ENCODE peak calls at places on chromosome 15, in ten cellular contexts. H is breast epithelium; L is stimulated activated CD4-positive, alpha-beta T cell treated with anti-CD3 and anti-CD28 coated beads, Interleukin-4, amount 100 ng/mL, for 1 hour; T is left ventricle myocardium inferior; Z is iris pigment epithelial cell; D is T-helper 2 cell; P is tibial artery; R is naive thymus-derived CD8-positive, alpha-beta T cell; Q is transverse colon; Y is heart right ventricle. B is an unnamed sample.

GRCh38 chr15:91784973-91785709 is 68.4 kb upstream of the SLCO3A1 start:
- DNase-seq in H (no peak), L (no peak), T (no peak), Z (no peak), D (no peak), P (no peak), R (no peak), Q (no peak), Y (no peak), B (no peak)

GRCh38 chr15:28994142-28994829 is 108.5 kb downstream of the APBA2 start:
- DNase-seq in H (no peak), L (peak), T (no peak), Z (no peak), D (no peak), P (no peak), R (no peak), Q (no peak), Y (no peak), B (no peak)

GRCh38 chr15:82043726-82044372 is 2.0 kb downstream of the MEX3B start:
- DNase-seq in H (no peak), L (no peak), T (no peak), Z (peak), D (peak), P (peak), R (no peak), Q (peak), Y (peak), B (no peak)

GRCh38 chr15:43518073-43518761 is 809 bp downstream of the MAP1A start:
- DNase-seq in H (no peak), L (peak), T (no peak), Z (peak), D (no peak), P (no peak), R (no peak), Q (no peak), Y (no peak), B (no peak)

GRCh38 chr15:83533548-83533947 is 86.4 kb downstream of the SH3GL3 start:
- DNase-seq in H (no peak), L (no peak), T (no peak), Z (no peak), D (no peak), P (no peak), R (no peak), Q (no peak), Y (no peak), B (no peak)

GRCh38 chr15:32919749-32920414 is 202.1 kb downstream of the GREM1 start:
- DNase-seq in H (no peak), L (no peak), T (no peak), Z (peak), D (no peak), P (no peak), R (no peak), Q (no peak), Y (no peak), B (no peak)

GRCh38 chr15:67307156-67307555 is 52.6 kb downstream of the IQCH start:
- DNase-seq in H (no peak), L (no peak), T (no peak), Z (peak), D (no peak), P (no peak), R (no peak), Q (no peak), Y (no peak), B (no peak)

GRCh38 chr15:65460948-65461347 is 38.2 kb upstream of the IGDCC4 start:
- DNase-seq in H (no peak), L (peak), T (no peak), Z (peak), D (no peak), P (no peak), R (no peak), Q (no peak), Y (no peak), B (no peak)

B was measured in suprapubic skin.